ENCODE peak calls at places on chromosomes 5 and 9, in four cellular contexts. One of them, this sample, is unnamed.

GRCh38 chr5:33736510-33736909 is 155.3 kb downstream of the ADAMTS12 start:
- DNase-seq in sigmoid colon: no peak
- DNase-seq in stomach: no peak
- DNase-seq in transverse colon: no peak
- DNase-seq in this sample: no peak

GRCh38 chr9:3858961-3859360 is 333.2 kb upstream of the RFX3 start:
- DNase-seq in sigmoid colon: no peak
- DNase-seq in stomach: no peak
- DNase-seq in transverse colon: no peak
- DNase-seq in this sample: no peak

GRCh38 chr9:110135858-110136257 is 72.1 kb downstream of the C9orf152 start:
- DNase-seq in sigmoid colon: no peak
- DNase-seq in stomach: no peak
- DNase-seq in transverse colon: no peak
- DNase-seq in this sample: no peak

GRCh38 chr5:53930457-53930856 is 370.0 kb downstream of the NDUFS4 start:
- DNase-seq in sigmoid colon: no peak
- DNase-seq in stomach: no peak
- DNase-seq in transverse colon: no peak
- DNase-seq in this sample: no peak

GRCh38 chr9:108191065-108191464 is 664.7 kb downstream of the ACTL7B start:
- DNase-seq in sigmoid colon: no peak
- DNase-seq in stomach: no peak
- DNase-seq in transverse colon: no peak
- DNase-seq in this sample: no peak

GRCh38 chr5:108093186-108093585 is 288.7 kb downstream of the FBXL17 start:
- DNase-seq in sigmoid colon: no peak
- DNase-seq in stomach: no peak
- DNase-seq in transverse colon: no peak
- DNase-seq in this sample: no peak

GRCh38 chr5:56511442-56511841 is 278.3 kb upstream of the ANKRD55 start:
- DNase-seq in sigmoid colon: no peak
- DNase-seq in stomach: no peak
- DNase-seq in transverse colon: no peak
- DNase-seq in this sample: no peak

GRCh38 chr5:88089757-88090390 is 178.8 kb downstream of the TMEM161B start:
- DNase-seq in sigmoid colon: no peak
- DNase-seq in stomach: no peak
- DNase-seq in transverse colon: no peak
- DNase-seq in this sample: no peak

GRCh38 chr5:116837876-116838568 is 263.4 kb upstream of the SEMA6A start:
- DNase-seq in sigmoid colon: no peak
- DNase-seq in stomach: no peak
- DNase-seq in transverse colon: no peak
- DNase-seq in this sample: no peak

GRCh38 chr5:126488362-126489065 is 65.3 kb downstream of the GRAMD2B start:
- DNase-seq in sigmoid colon: no peak
- DNase-seq in stomach: no peak
- DNase-seq in transverse colon: no peak
- DNase-seq in this sample: no peak

GRCh38 chr5:38433160-38433861 is 123.1 kb downstream of the LIFR start:
- DNase-seq in sigmoid colon: peak; percentile 74
- DNase-seq in stomach: no peak
- DNase-seq in transverse colon: no peak
- DNase-seq in this sample: no peak

GRCh38 chr9:88233091-88233490 is 94.8 kb upstream of the SPATA31C2 start:
- DNase-seq in sigmoid colon: no peak
- DNase-seq in stomach: no peak
- DNase-seq in transverse colon: no peak
- DNase-seq in this sample: no peak

GRCh38 chr5:177369913-177370487 is 12.3 kb downstream of the RGS14 start:
- DNase-seq in sigmoid colon: peak; percentile 61
- DNase-seq in stomach: no peak
- DNase-seq in transverse colon: no peak
- DNase-seq in this sample: no peak

GRCh38 chr9:127175764-127176163 is 53.3 kb upstream of the ANGPTL2 start:
- DNase-seq in sigmoid colon: peak; percentile 62
- DNase-seq in stomach: peak; percentile 14
- DNase-seq in transverse colon: peak; percentile 3
- DNase-seq in this sample: peak; percentile 60

GRCh38 chr5:43190755-43191603 is 1.0 kb upstream of the NIM1K start:
- DNase-seq in sigmoid colon: no peak
- DNase-seq in stomach: no peak
- DNase-seq in transverse colon: no peak
- DNase-seq in this sample: no peak

GRCh38 chr9:131122158-131122557 is 3.2 kb upstream of the NUP214 start:
- DNase-seq in sigmoid colon: no peak
- DNase-seq in stomach: no peak
- DNase-seq in transverse colon: no peak
- DNase-seq in this sample: no peak

GRCh38 chr9:132125944-132126720 is 35.7 kb upstream of the NTNG2 start:
- DNase-seq in sigmoid colon: no peak
- DNase-seq in stomach: no peak
- DNase-seq in transverse colon: no peak
- DNase-seq in this sample: no peak

GRCh38 chr5:122377023-122377422 is 65.0 kb downstream of the SNCAIP start:
- DNase-seq in sigmoid colon: no peak
- DNase-seq in stomach: no peak
- DNase-seq in transverse colon: no peak
- DNase-seq in this sample: no peak

GRCh38 chr9:117156150-117156688 is 258.6 kb downstream of the ASTN2 start:
- DNase-seq in sigmoid colon: no peak
- DNase-seq in stomach: no peak
- DNase-seq in transverse colon: no peak
- DNase-seq in this sample: no peak

GRCh38 chr9:20848490-20848889 is 164.4 kb downstream of the FOCAD start:
- DNase-seq in sigmoid colon: no peak
- DNase-seq in stomach: no peak
- DNase-seq in transverse colon: no peak
- DNase-seq in this sample: no peak

GRCh38 chr9:116286287-116286686 is 132.7 kb downstream of the PAPPA start:
- DNase-seq in sigmoid colon: no peak
- DNase-seq in stomach: no peak
- DNase-seq in transverse colon: no peak
- DNase-seq in this sample: no peak

GRCh38 chr5:4540375-4541173 is 599.6 kb upstream of the ADAMTS16 start:
- DNase-seq in sigmoid colon: no peak
- DNase-seq in stomach: no peak
- DNase-seq in transverse colon: no peak
- DNase-seq in this sample: no peak

GRCh38 chr5:39299962-39300361 is 64.3 kb downstream of the C9 start:
- DNase-seq in sigmoid colon: no peak
- DNase-seq in stomach: peak; percentile 32
- DNase-seq in transverse colon: no peak
- DNase-seq in this sample: no peak

GRCh38 chr9:132199056-132199455 is 37.2 kb downstream of the NTNG2 start:
- DNase-seq in sigmoid colon: no peak
- DNase-seq in stomach: no peak
- DNase-seq in transverse colon: no peak
- DNase-seq in this sample: no peak

GRCh38 chr5:6900828-6901227 is 187.6 kb downstream of the TENT4A start:
- DNase-seq in sigmoid colon: no peak
- DNase-seq in stomach: peak; percentile 81
- DNase-seq in transverse colon: no peak
- DNase-seq in this sample: no peak

GRCh38 chr9:34558341-34558740 is 31.2 kb downstream of the CNTFR start:
- DNase-seq in sigmoid colon: no peak
- DNase-seq in stomach: no peak
- DNase-seq in transverse colon: no peak
- DNase-seq in this sample: no peak

GRCh38 chr5:147445951-147446350 is 63.9 kb downstream of the DPYSL3 start:
- DNase-seq in sigmoid colon: no peak
- DNase-seq in stomach: no peak
- DNase-seq in transverse colon: no peak
- DNase-seq in this sample: no peak

GRCh38 chr5:147445093-147445492 is 64.8 kb downstream of the DPYSL3 start:
- DNase-seq in sigmoid colon: no peak
- DNase-seq in stomach: no peak
- DNase-seq in transverse colon: no peak
- DNase-seq in this sample: no peak

GRCh38 chr5:147441191-147441695 is 68.6 kb downstream of the DPYSL3 start:
- DNase-seq in sigmoid colon: no peak
- DNase-seq in stomach: no peak
- DNase-seq in transverse colon: no peak
- DNase-seq in this sample: no peak

GRCh38 chr5:147439253-147439652 is 70.6 kb downstream of the DPYSL3 start:
- DNase-seq in sigmoid colon: no peak
- DNase-seq in stomach: no peak
- DNase-seq in transverse colon: no peak
- DNase-seq in this sample: no peak

GRCh38 chr5:147442134-147442726 is 67.6 kb downstream of the DPYSL3 start:
- DNase-seq in sigmoid colon: no peak
- DNase-seq in stomach: no peak
- DNase-seq in transverse colon: no peak
- DNase-seq in this sample: no peak
- TF ChIP-seq POLR2AphosphoS5 in sigmoid colon: peak; percentile 30
- TF ChIP-seq POLR2AphosphoS5 in stomach: no peak
- TF ChIP-seq POLR2AphosphoS5 in transverse colon: no peak
- TF ChIP-seq POLR2AphosphoS5 in this sample: no peak

DNA sequence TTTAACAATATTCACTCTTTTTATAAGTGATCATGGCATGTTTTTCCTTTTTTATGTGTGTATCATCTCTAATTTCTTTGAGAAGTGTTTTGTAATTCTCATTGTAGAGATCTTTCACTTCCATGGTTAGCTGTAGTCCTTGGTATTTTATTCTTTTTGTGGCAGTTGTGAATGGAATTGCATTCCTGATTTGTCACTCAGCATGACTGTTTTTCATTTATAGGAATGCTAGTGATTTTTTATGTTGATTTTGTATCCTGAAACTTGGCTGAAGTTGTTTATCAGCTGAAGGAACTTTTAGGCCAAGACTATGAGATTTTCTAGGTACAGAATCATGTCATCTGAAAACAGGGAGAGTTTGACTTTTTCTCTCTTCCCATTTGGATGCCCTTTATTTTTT is 13.1 kb upstream of the SPINK13 start:
- DNase-seq in sigmoid colon: no peak
- DNase-seq in stomach: no peak
- DNase-seq in transverse colon: no peak
- DNase-seq in this sample: no peak
- H3K9me3 ChIP-seq in sigmoid colon: no peaks in the 10 kb centered on the region
- H3K9me3 ChIP-seq in stomach: peaks cover 27% of the 10 kb centered on the region
- H3K9me3 ChIP-seq in transverse colon: peaks cover 16% of the 10 kb centered on the region
- H3K9me3 ChIP-seq in this sample: peaks cover 6% of the 10 kb centered on the region

DNA sequence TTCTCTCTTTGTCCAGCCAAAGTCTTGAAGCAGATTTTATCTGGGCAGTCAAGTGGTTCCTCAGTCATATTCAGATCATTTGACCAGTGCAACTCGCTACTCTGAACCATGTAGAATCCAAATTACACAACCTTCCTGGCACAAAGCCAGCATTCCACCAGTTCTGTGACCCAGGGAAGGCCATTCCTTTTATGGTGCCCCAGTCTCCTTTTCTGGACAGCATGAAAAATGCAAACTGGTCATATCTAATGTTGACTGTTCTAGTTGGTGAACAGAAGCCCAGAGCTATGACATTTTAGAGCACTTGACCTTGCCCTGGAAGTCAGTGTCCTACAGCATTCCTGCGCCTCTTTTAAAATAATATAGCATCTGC is 364.6 kb downstream of the BRINP1 start:
- DNase-seq in sigmoid colon: peak; percentile 90
- DNase-seq in stomach: peak; percentile 43
- DNase-seq in transverse colon: peak; percentile 47
- DNase-seq in this sample: peak; percentile 67
- TF ChIP-seq POLR2AphosphoS5 in sigmoid colon: no peak
- TF ChIP-seq POLR2AphosphoS5 in stomach: peak; percentile 73
- TF ChIP-seq POLR2AphosphoS5 in transverse colon: no peak
- TF ChIP-seq POLR2AphosphoS5 in this sample: no peak

GRCh38 chr5:141413540-141414069 is 818 bp downstream of the PCDHGA10 start:
- DNase-seq in sigmoid colon: peak; percentile 48
- DNase-seq in stomach: no peak
- DNase-seq in transverse colon: no peak
- DNase-seq in this sample: no peak
- H3K9me3 ChIP-seq in sigmoid colon: peaks cover 62% of the 10 kb centered on the region
- H3K9me3 ChIP-seq in stomach: peaks cover 90% of the 10 kb centered on the region
- H3K9me3 ChIP-seq in transverse colon: peaks cover 94% of the 10 kb centered on the region
- H3K9me3 ChIP-seq in this sample: peaks cover 57% of the 10 kb centered on the region

GRCh38 chr5:144947019-144947418 is 776.3 kb downstream of the KCTD16 start:
- DNase-seq in sigmoid colon: no peak
- DNase-seq in stomach: no peak
- DNase-seq in transverse colon: no peak
- DNase-seq in this sample: no peak

GRCh38 chr5:144941004-144941403 is 770.3 kb downstream of the KCTD16 start:
- DNase-seq in sigmoid colon: no peak
- DNase-seq in stomach: no peak
- DNase-seq in transverse colon: no peak
- DNase-seq in this sample: no peak

GRCh38 chr5:144944936-144945335 is 774.3 kb downstream of the KCTD16 start:
- DNase-seq in sigmoid colon: no peak
- DNase-seq in stomach: no peak
- DNase-seq in transverse colon: no peak
- DNase-seq in this sample: no peak
- TF ChIP-seq POLR2AphosphoS5 in sigmoid colon: no peak
- TF ChIP-seq POLR2AphosphoS5 in stomach: no peak
- TF ChIP-seq POLR2AphosphoS5 in transverse colon: no peak
- TF ChIP-seq POLR2AphosphoS5 in this sample: no peak

GRCh38 chr5:179120951-179121666 is 60.9 kb downstream of the ZNF354C start:
- DNase-seq in sigmoid colon: no peak
- DNase-seq in stomach: peak; percentile 24
- DNase-seq in transverse colon: no peak
- DNase-seq in this sample: peak; percentile 59

GRCh38 chr5:179121667-179122111 is 61.5 kb downstream of the ZNF354C start:
- DNase-seq in sigmoid colon: no peak
- DNase-seq in stomach: no peak
- DNase-seq in transverse colon: no peak
- DNase-seq in this sample: peak; percentile 45

GRCh38 chr5:179123109-179123426 is 62.9 kb downstream of the ZNF354C start:
- DNase-seq in sigmoid colon: no peak
- DNase-seq in stomach: peak; percentile 2
- DNase-seq in transverse colon: no peak
- DNase-seq in this sample: peak; percentile 38

GRCh38 chr5:179123491-179124328 is 63.5 kb downstream of the ZNF354C start:
- DNase-seq in sigmoid colon: no peak
- DNase-seq in stomach: peak; percentile 14
- DNase-seq in transverse colon: no peak
- DNase-seq in this sample: peak; percentile 24

GRCh38 chr5:179122411-179123108 is 62.4 kb downstream of the ZNF354C start:
- DNase-seq in sigmoid colon: no peak
- DNase-seq in stomach: peak; percentile 9
- DNase-seq in transverse colon: no peak
- DNase-seq in this sample: peak; percentile 66
- H3K9me3 ChIP-seq in sigmoid colon: no peaks in the 10 kb centered on the region
- H3K9me3 ChIP-seq in stomach: peaks cover 68% of the 10 kb centered on the region
- H3K9me3 ChIP-seq in transverse colon: no peaks in the 10 kb centered on the region
- H3K9me3 ChIP-seq in this sample: no peaks in the 10 kb centered on the region

DNA sequence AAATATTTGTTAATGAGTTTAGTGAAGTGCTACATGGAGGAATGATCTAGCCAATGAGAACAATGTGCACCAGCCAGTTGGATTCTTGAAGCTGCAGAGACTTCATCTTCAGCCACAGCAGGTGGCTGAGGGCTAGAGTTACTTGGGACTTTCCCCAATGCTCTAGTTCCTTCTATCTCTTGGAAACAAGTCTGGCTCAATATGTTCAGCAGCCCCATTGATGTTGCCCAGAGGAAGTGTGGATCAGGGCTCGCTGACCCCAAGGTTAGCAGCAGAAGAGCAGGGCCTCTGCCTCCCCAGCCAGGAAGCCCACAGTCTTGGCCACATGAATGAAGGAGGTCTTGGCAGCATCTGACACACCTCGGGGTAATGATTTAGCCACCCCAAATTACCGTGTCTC is 117.5 kb downstream of the SLC1A3 start:
- DNase-seq in sigmoid colon: no peak
- DNase-seq in stomach: no peak
- DNase-seq in transverse colon: no peak
- DNase-seq in this sample: no peak
- TF ChIP-seq POLR2AphosphoS5 in sigmoid colon: no peak
- TF ChIP-seq POLR2AphosphoS5 in stomach: no peak
- TF ChIP-seq POLR2AphosphoS5 in transverse colon: no peak
- TF ChIP-seq POLR2AphosphoS5 in this sample: no peak